ENCODE peak calls at places on chromosomes 5 and 9, in four cellular contexts. One of them, this sample, is unnamed.

GRCh38 chr5:83197326-83197725 is 120.0 kb downstream of the XRCC4 start:
- DNase-seq in stimulated activated CD4-positive, alpha-beta T cell treated with anti-CD3 and anti-CD28 coated beads, Interleukin-2, amount 100 ng/mL, for 48 hours: no peak
- DNase-seq in endothelial cell: no peak
- DNase-seq in fibroblast of mammary gland: no peak
- DNase-seq in this sample: no peak

GRCh38 chr9:132372177-132373095 is 17.6 kb upstream of the SETX start:
- DNase-seq in stimulated activated CD4-positive, alpha-beta T cell treated with anti-CD3 and anti-CD28 coated beads, Interleukin-2, amount 100 ng/mL, for 48 hours: no peak
- DNase-seq in endothelial cell: peak; percentile 61
- DNase-seq in fibroblast of mammary gland: no peak
- DNase-seq in this sample: no peak

GRCh38 chr9:137318565-137318964 is 16.5 kb upstream of the NRARP start:
- DNase-seq in stimulated activated CD4-positive, alpha-beta T cell treated with anti-CD3 and anti-CD28 coated beads, Interleukin-2, amount 100 ng/mL, for 48 hours: no peak
- DNase-seq in endothelial cell: no peak
- DNase-seq in fibroblast of mammary gland: no peak
- DNase-seq in this sample: no peak

GRCh38 chr9:126853667-126854066 is 6.8 kb upstream of the ZBTB34 start:
- DNase-seq in stimulated activated CD4-positive, alpha-beta T cell treated with anti-CD3 and anti-CD28 coated beads, Interleukin-2, amount 100 ng/mL, for 48 hours: no peak
- DNase-seq in endothelial cell: no peak
- DNase-seq in fibroblast of mammary gland: no peak
- DNase-seq in this sample: no peak

GRCh38 chr9:76732341-76732958 is 31.8 kb upstream of the PCA3 start:
- DNase-seq in stimulated activated CD4-positive, alpha-beta T cell treated with anti-CD3 and anti-CD28 coated beads, Interleukin-2, amount 100 ng/mL, for 48 hours: no peak
- DNase-seq in endothelial cell: no peak
- DNase-seq in fibroblast of mammary gland: peak; percentile 71
- DNase-seq in this sample: no peak

GRCh38 chr9:131608469-131609115 is 63.3 kb downstream of the PRRT1B start:
- DNase-seq in stimulated activated CD4-positive, alpha-beta T cell treated with anti-CD3 and anti-CD28 coated beads, Interleukin-2, amount 100 ng/mL, for 48 hours: no peak
- DNase-seq in endothelial cell: no peak
- DNase-seq in fibroblast of mammary gland: peak; percentile 70
- DNase-seq in this sample: no peak

GRCh38 chr5:120055858-120056257 is 408.2 kb upstream of the PRR16 start:
- DNase-seq in stimulated activated CD4-positive, alpha-beta T cell treated with anti-CD3 and anti-CD28 coated beads, Interleukin-2, amount 100 ng/mL, for 48 hours: no peak
- DNase-seq in endothelial cell: no peak
- DNase-seq in fibroblast of mammary gland: peak; percentile 79
- DNase-seq in this sample: no peak

GRCh38 chr9:105259731-105260612 is 15.5 kb downstream of the SLC44A1 start:
- DNase-seq in stimulated activated CD4-positive, alpha-beta T cell treated with anti-CD3 and anti-CD28 coated beads, Interleukin-2, amount 100 ng/mL, for 48 hours: no peak
- DNase-seq in endothelial cell: no peak
- DNase-seq in fibroblast of mammary gland: no peak
- DNase-seq in this sample: no peak

GRCh38 chr5:82694886-82695285 is 382.3 kb downstream of the TMEM167A start:
- DNase-seq in stimulated activated CD4-positive, alpha-beta T cell treated with anti-CD3 and anti-CD28 coated beads, Interleukin-2, amount 100 ng/mL, for 48 hours: no peak
- DNase-seq in endothelial cell: no peak
- DNase-seq in fibroblast of mammary gland: no peak
- DNase-seq in this sample: no peak

GRCh38 chr5:59380350-59380951 is 513.1 kb downstream of the PDE4D start:
- DNase-seq in stimulated activated CD4-positive, alpha-beta T cell treated with anti-CD3 and anti-CD28 coated beads, Interleukin-2, amount 100 ng/mL, for 48 hours: no peak
- DNase-seq in endothelial cell: no peak
- DNase-seq in fibroblast of mammary gland: peak; percentile 89
- DNase-seq in this sample: no peak

GRCh38 chr5:141821430-141821925 is 56.7 kb downstream of the PCDH1 start:
- DNase-seq in stimulated activated CD4-positive, alpha-beta T cell treated with anti-CD3 and anti-CD28 coated beads, Interleukin-2, amount 100 ng/mL, for 48 hours: no peak
- DNase-seq in endothelial cell: no peak
- DNase-seq in fibroblast of mammary gland: peak; percentile 83
- DNase-seq in this sample: no peak

GRCh38 chr5:81014348-81014747 is 54.2 kb downstream of the RASGRF2 start:
- DNase-seq in stimulated activated CD4-positive, alpha-beta T cell treated with anti-CD3 and anti-CD28 coated beads, Interleukin-2, amount 100 ng/mL, for 48 hours: no peak
- DNase-seq in endothelial cell: no peak
- DNase-seq in fibroblast of mammary gland: peak; percentile 27
- DNase-seq in this sample: no peak

GRCh38 chr9:115540091-115540490 is 422.1 kb upstream of the TNC start:
- DNase-seq in stimulated activated CD4-positive, alpha-beta T cell treated with anti-CD3 and anti-CD28 coated beads, Interleukin-2, amount 100 ng/mL, for 48 hours: no peak
- DNase-seq in endothelial cell: no peak
- DNase-seq in fibroblast of mammary gland: peak; percentile 17
- DNase-seq in this sample: no peak

GRCh38 chr9:129777769-129778130 is 24.9 kb upstream of the PTGES start:
- DNase-seq in stimulated activated CD4-positive, alpha-beta T cell treated with anti-CD3 and anti-CD28 coated beads, Interleukin-2, amount 100 ng/mL, for 48 hours: no peak
- DNase-seq in endothelial cell: no peak
- DNase-seq in fibroblast of mammary gland: no peak
- DNase-seq in this sample: no peak

GRCh38 chr9:92706218-92706940 is 36.4 kb upstream of the IPPK start:
- DNase-seq in stimulated activated CD4-positive, alpha-beta T cell treated with anti-CD3 and anti-CD28 coated beads, Interleukin-2, amount 100 ng/mL, for 48 hours: peak; percentile 32
- DNase-seq in endothelial cell: peak; percentile 60
- DNase-seq in fibroblast of mammary gland: peak; percentile 33
- DNase-seq in this sample: no peak

GRCh38 chr5:27308151-27308550 is 269.8 kb upstream of the CDH9 start:
- DNase-seq in stimulated activated CD4-positive, alpha-beta T cell treated with anti-CD3 and anti-CD28 coated beads, Interleukin-2, amount 100 ng/mL, for 48 hours: no peak
- DNase-seq in endothelial cell: no peak
- DNase-seq in fibroblast of mammary gland: peak; percentile 67
- DNase-seq in this sample: no peak

GRCh38 chr9:5714501-5715401 is 85.8 kb downstream of the RIC1 start:
- DNase-seq in stimulated activated CD4-positive, alpha-beta T cell treated with anti-CD3 and anti-CD28 coated beads, Interleukin-2, amount 100 ng/mL, for 48 hours: no peak
- DNase-seq in endothelial cell: peak; percentile 8
- DNase-seq in fibroblast of mammary gland: peak; percentile 57
- DNase-seq in this sample: no peak

GRCh38 chr9:111179577-111179976 is 141.3 kb upstream of the LPAR1 start:
- DNase-seq in stimulated activated CD4-positive, alpha-beta T cell treated with anti-CD3 and anti-CD28 coated beads, Interleukin-2, amount 100 ng/mL, for 48 hours: no peak
- DNase-seq in endothelial cell: no peak
- DNase-seq in fibroblast of mammary gland: peak; percentile 21
- DNase-seq in this sample: no peak

This sample was measured in progenitor cell of endocrine pancreas.